ENCODE peak calls at places on chromosomes 11 and 22, in four cellular contexts. X is K562, Q is H1, K is HepG2. U is an unnamed sample.

GRCh38 chr11:57711414-57712255 is at the start of gene MED19:
- DNase-seq in X (peak; percentile 91), Q (peak; percentile 84), K (peak; percentile 93), U (peak; percentile 48)

GRCh38 chr11:1040428-1041148 is 4.1 kb upstream of the MUC6 start:
- DNase-seq in X (no peak), Q (no peak), K (no peak), U (no peak)

GRCh38 chr11:11910541-11910940 is 68.8 kb downstream of the USP47 start:
- DNase-seq in X (no peak), Q (no peak), K (no peak), U (no peak)

GRCh38 chr11:69078930-69079607 is 30.3 kb downstream of the TPCN2 start:
- DNase-seq in X (no peak), Q (no peak), K (no peak), U (no peak)

GRCh38 chr11:61279934-61280656 is 15.0 kb downstream of the VWCE start:
- DNase-seq in X (no peak), Q (no peak), K (no peak), U (no peak)

GRCh38 chr22:43305806-43306205 is 37.4 kb downstream of the SCUBE1 start:
- DNase-seq in X (no peak), Q (no peak), K (no peak), U (no peak)

GRCh38 chr11:14905104-14906033 is 13.3 kb upstream of the CYP2R1 start:
- DNase-seq in X (no peak), Q (peak; percentile 79), K (no peak), U (no peak)

GRCh38 chr11:73576226-73576625 is 21.7 kb downstream of the FAM168A start:
- DNase-seq in X (no peak), Q (no peak), K (no peak), U (no peak)

GRCh38 chr11:113475160-113475761 is at the start of gene DRD2:
- DNase-seq in X (peak; percentile 11), Q (peak; percentile 61), K (no peak), U (no peak)

GRCh38 chr11:61328351-61328750 is 4.6 kb downstream of the DDB1 start:
- DNase-seq in X (no peak), Q (no peak), K (no peak), U (no peak)

GRCh38 chr22:30650508-30651116 is 15.0 kb downstream of the SLC35E4 start:
- DNase-seq in X (peak; percentile 45), Q (no peak), K (no peak), U (no peak)

GRCh38 chr22:42808516-42808915 is 48.6 kb downstream of the ARFGAP3 start:
- DNase-seq in X (no peak), Q (no peak), K (no peak), U (no peak)

GRCh38 chr11:122756417-122756816 is 81.9 kb upstream of the CRTAM start:
- DNase-seq in X (no peak), Q (no peak), K (no peak), U (no peak)

GRCh38 chr11:2420502-2421225 is 20.1 kb downstream of the TSSC4 start:
- DNase-seq in X (peak; percentile 82), Q (peak; percentile 85), K (peak; percentile 56), U (no peak)

GRCh38 chr11:120660024-120660565 is 148.5 kb downstream of the GRIK4 start:
- DNase-seq in X (peak; percentile 67), Q (peak; percentile 87), K (peak; percentile 53), U (no peak)

GRCh38 chr11:1830500-1831223 is 4.1 kb upstream of the SYT8 start:
- DNase-seq in X (peak; percentile 30), Q (no peak), K (peak; percentile 74), U (no peak)

GRCh38 chr11:18578975-18579598 is 9.4 kb downstream of the UEVLD start:
- DNase-seq in X (peak; percentile 34), Q (no peak), K (peak; percentile 93), U (no peak)

GRCh38 chr11:105219670-105220069 is 80.1 kb upstream of the CARD18 start:
- DNase-seq in X (no peak), Q (no peak), K (no peak), U (no peak)

GRCh38 chr11:118883368-118884071 is at the start of gene CXCR5:
- DNase-seq in X (no peak), Q (no peak), K (no peak), U (no peak)

GRCh38 chr22:31206896-31207687 is 5.0 kb upstream of the LIMK2 start:
- DNase-seq in X (no peak), Q (no peak), K (no peak), U (no peak)

GRCh38 chr22:41575533-41575932 is 14.1 kb downstream of the PMM1 start:
- DNase-seq in X (no peak), Q (no peak), K (no peak), U (no peak)

GRCh38 chr22:41574847-41575381 is 14.1 kb downstream of the CSDC2 start:
- DNase-seq in X (peak; percentile 34), Q (no peak), K (no peak), U (no peak)

GRCh38 chr22:41578818-41579217 is 10.8 kb downstream of the PMM1 start:
- DNase-seq in X (no peak), Q (no peak), K (no peak), U (no peak)

GRCh38 chr22:41578114-41578513 is 11.5 kb downstream of the PMM1 start:
- DNase-seq in X (no peak), Q (no peak), K (no peak), U (no peak)

DNA sequence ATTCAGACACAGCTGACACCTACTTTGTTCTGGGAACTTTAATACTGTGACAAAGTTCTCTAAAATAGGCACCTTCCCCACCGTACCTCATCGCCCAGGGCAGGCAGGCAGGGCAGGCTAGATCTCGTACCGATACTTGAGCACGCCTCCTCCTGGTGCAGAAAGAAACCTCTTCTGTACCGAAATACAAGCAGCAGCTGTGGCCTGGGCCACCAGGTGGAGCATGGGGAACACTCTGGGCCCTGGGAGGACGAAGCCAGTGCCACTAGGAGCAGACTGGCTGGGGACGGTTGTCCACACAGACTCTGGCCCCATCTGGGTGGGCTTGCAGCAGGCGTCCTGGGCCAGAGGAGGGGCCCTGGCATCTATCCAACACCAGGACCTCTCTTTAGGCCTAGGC is 12.8 kb downstream of the PMM1 start:
- DNase-seq in X (peak; percentile 78), Q (peak; percentile 85), K (peak; percentile 82), U (no peak)
- TF ChIP-seq BRCA1 in X (no peak), Q (no peak), K (peak; percentile 41), U (no peak)

GRCh38 chr11:63841554-63841953 is 2.6 kb downstream of the MARK2 start:
- DNase-seq in X (no peak), Q (peak; percentile 61), K (no peak), U (no peak)
- TF ChIP-seq BRCA1 in X (no peak), Q (no peak), K (no peak), U (no peak)

DNA sequence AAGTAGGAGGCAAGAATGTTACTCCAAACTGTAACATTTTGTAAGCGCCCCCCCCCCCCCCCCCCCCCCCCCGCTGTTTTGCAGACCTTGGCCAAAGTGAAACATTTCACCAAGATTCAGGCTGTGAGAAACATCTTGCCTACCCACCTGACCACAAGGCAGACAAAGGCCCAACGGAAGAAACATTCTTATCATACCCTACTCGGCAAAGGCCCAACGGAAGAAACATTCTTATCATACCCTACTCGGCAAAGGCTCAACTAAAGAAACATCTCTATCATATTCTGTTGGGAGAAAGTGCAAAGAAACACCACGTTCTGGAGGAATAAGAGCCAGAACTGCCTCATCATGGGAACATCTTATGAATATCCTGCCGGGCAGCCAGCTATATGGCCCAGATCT is 117.1 kb downstream of the JRKL start:
- DNase-seq in X (peak; percentile 81), Q (no peak), K (no peak), U (no peak)
- TF ChIP-seq BRCA1 in X (no peak), Q (no peak), K (no peak), U (no peak)

GRCh38 chr11:72190581-72191205 is 1.2 kb upstream of the FOLR1 start:
- DNase-seq in X (no peak), Q (no peak), K (no peak), U (no peak)
- TF ChIP-seq BRCA1 in X (no peak), Q (no peak), K (no peak), U (no peak)

DNA sequence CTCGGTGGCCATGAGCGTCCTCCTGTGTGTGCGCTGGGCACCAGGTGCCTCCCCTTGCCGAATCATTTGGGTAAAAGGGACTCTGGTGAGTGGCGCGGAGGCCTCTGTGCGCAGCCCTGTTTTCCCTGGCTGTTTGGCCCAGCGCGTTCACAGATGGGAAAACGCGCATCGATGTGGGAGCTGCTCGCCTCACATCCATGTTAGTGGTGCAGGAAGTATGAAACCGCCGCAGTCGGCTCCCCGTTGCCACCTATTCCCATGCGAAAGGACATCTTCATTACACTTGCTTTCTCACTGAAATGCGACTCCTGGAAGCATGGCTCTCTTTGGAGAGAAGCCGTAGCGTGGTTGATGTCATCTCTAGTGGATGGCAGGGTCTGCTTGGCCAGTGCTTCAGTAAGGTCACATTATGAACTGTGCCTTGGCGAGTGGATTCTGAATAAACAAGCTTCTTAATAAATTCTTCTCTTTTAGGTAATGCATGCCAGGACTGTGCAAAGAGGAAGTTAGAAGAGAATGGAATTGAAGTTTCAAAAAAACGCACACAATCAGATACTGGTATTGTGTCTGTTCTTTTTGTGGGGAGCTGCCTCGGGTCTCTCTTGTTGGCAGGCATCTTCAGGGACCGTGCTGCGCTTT is 26.2 kb downstream of the FAM118A start:
- DNase-seq in X (no peak), Q (no peak), K (no peak), U (no peak)
- TF ChIP-seq BRCA1 in X (no peak), Q (no peak), K (no peak), U (no peak)

GRCh38 chr11:78138694-78139421 is 568 bp downstream of the ALG8 start:
- DNase-seq in X (peak; percentile 73), Q (no peak), K (no peak), U (peak; percentile 21)
- TF ChIP-seq BRCA1 in X (no peak), Q (no peak), K (no peak), U (no peak)

GRCh38 chr11:33652930-33653329 is 47.7 kb downstream of the C11orf91 start:
- DNase-seq in X (no peak), Q (no peak), K (no peak), U (no peak)
- TF ChIP-seq BRCA1 in X (no peak), Q (no peak), K (no peak), U (no peak)

GRCh38 chr11:103619938-103620337 is 416.5 kb upstream of the DDI1 start:
- DNase-seq in X (no peak), Q (no peak), K (no peak), U (no peak)

GRCh38 chr11:103623933-103624332 is 412.5 kb upstream of the DDI1 start:
- DNase-seq in X (no peak), Q (no peak), K (no peak), U (no peak)

GRCh38 chr11:103619480-103619879 is 417.0 kb upstream of the DDI1 start:
- DNase-seq in X (no peak), Q (no peak), K (no peak), U (no peak)

GRCh38 chr11:103622296-103622695 is 414.1 kb upstream of the DDI1 start:
- DNase-seq in X (no peak), Q (no peak), K (no peak), U (no peak)

DNA sequence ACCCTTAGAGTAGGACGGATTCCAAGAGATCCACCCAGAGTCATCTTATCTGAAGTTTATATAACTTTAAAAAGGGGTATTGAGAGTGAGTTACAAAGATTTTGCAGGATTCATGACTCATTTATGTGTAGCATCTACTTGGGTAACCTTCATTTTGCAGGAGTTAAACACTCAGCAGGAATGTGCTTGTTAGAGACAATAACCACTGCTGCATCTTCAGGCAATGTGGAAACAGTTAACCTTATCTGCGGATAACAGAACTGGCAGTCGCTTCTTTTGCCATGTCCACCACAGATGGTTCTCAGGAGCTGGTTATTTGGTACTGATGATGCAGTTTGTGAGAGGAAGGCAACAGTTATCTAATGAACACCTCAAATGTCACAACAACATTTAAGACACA is 417.9 kb upstream of the DDI1 start:
- DNase-seq in X (no peak), Q (no peak), K (no peak), U (no peak)
- TF ChIP-seq BRCA1 in X (no peak), Q (no peak), K (no peak), U (no peak)